ENCODE peak calls at places on chromosomes 5 and 9, in nine cellular contexts. C is astrocyte of the spinal cord; N is RWPE1; B is suprapubic skin; T is foreskin keratinocyte; J is cardiac muscle cell; E is CD8-positive, alpha-beta T cell; H is Calu3; Q is breast epithelium. U is an unnamed sample.

GRCh38 chr5:132260714-132261615 is 3.5 kb downstream of the PDLIM4 start:
- DNase-seq in C (peak; percentile 95), N (peak; percentile 53), B (peak; percentile 74), T (no peak), J (no peak), E (no peak), H (peak; percentile 81), Q (peak; percentile 86), U (no peak)

GRCh38 chr5:26329562-26330189 is 708.7 kb downstream of the CDH9 start:
- DNase-seq in C (peak; percentile 28), N (peak; percentile 48), B (no peak), T (no peak), J (peak; percentile 37), E (no peak), H (no peak), Q (no peak), U (no peak)

GRCh38 chr9:94212091-94212490 is 47.0 kb upstream of the ZNF169 start:
- DNase-seq in C (peak; percentile 18), N (no peak), B (no peak), T (no peak), J (no peak), E (no peak), H (no peak), Q (no peak), U (no peak)

GRCh38 chr9:122379340-122379739 is 8.5 kb downstream of the PTGS1 start:
- DNase-seq in C (no peak), N (no peak), B (no peak), T (no peak), J (no peak), E (no peak), H (no peak), Q (no peak), U (peak; percentile 12)

GRCh38 chr5:166509085-166509484 is 1782.4 kb upstream of the WWC1 start:
- DNase-seq in C (peak; percentile 18), N (peak; percentile 30), B (no peak), T (no peak), J (peak; percentile 85), E (no peak), H (no peak), Q (no peak), U (no peak)

GRCh38 chr5:111945535-111945934 is 188.5 kb upstream of the NREP start:
- DNase-seq in C (peak; percentile 27), N (no peak), B (no peak), T (no peak), J (no peak), E (no peak), H (no peak), Q (no peak), U (no peak)

GRCh38 chr5:132008961-132009680 is 2.3 kb downstream of the ACSL6 start:
- DNase-seq in C (no peak), N (peak; percentile 62), B (peak; percentile 64), T (peak; percentile 79), J (no peak), E (no peak), H (no peak), Q (no peak), U (peak; percentile 69)

GRCh38 chr5:61582421-61582820 is 250.4 kb downstream of the ZSWIM6 start:
- DNase-seq in C (no peak), N (no peak), B (no peak), T (no peak), J (no peak), E (no peak), H (no peak), Q (no peak), U (no peak)

GRCh38 chr9:69444021-69444420 is 119.0 kb downstream of the ENTREP1 start:
- DNase-seq in C (peak; percentile 38), N (no peak), B (no peak), T (no peak), J (no peak), E (no peak), H (no peak), Q (no peak), U (no peak)

GRCh38 chr5:178069909-178070308 is 43.4 kb upstream of the N4BP3 start:
- DNase-seq in C (no peak), N (no peak), B (no peak), T (no peak), J (peak; percentile 58), E (peak; percentile 15), H (peak; percentile 67), Q (no peak), U (no peak)

GRCh38 chr9:2461886-2462285 is 159.7 kb upstream of the VLDLR start:
- DNase-seq in C (peak; percentile 65), N (no peak), B (no peak), T (no peak), J (no peak), E (no peak), H (no peak), Q (no peak), U (no peak)

GRCh38 chr9:125635888-125636287 is 71.1 kb downstream of the MAPKAP1 start:
- DNase-seq in C (no peak), N (no peak), B (no peak), T (no peak), J (peak; percentile 42), E (no peak), H (no peak), Q (no peak), U (no peak)

GRCh38 chr5:14781106-14781505 is 90.5 kb downstream of the ANKH start:
- DNase-seq in C (no peak), N (no peak), B (no peak), T (no peak), J (no peak), E (no peak), H (no peak), Q (no peak), U (no peak)

GRCh38 chr5:59562756-59563389 is 330.7 kb downstream of the PDE4D start:
- DNase-seq in C (peak; percentile 74), N (peak; percentile 21), B (no peak), T (peak; percentile 48), J (peak; percentile 54), E (peak; percentile 2), H (peak; percentile 81), Q (peak; percentile 62), U (no peak)

GRCh38 chr5:55593115-55593472 is 58.3 kb upstream of the PLPP1 start:
- DNase-seq in C (no peak), N (peak; percentile 91), B (no peak), T (peak; percentile 71), J (no peak), E (no peak), H (no peak), Q (peak; percentile 60), U (no peak)

GRCh38 chr5:160269017-160269416 is 39.7 kb downstream of the FABP6 start:
- DNase-seq in C (peak; percentile 70), N (peak; percentile 53), B (peak; percentile 91), T (no peak), J (no peak), E (no peak), H (peak; percentile 29), Q (peak; percentile 95), U (peak; percentile 96)

GRCh38 chr5:65102826-65103673 is 334.3 kb downstream of the CWC27 start:
- DNase-seq in C (peak; percentile 74), N (peak; percentile 60), B (no peak), T (no peak), J (no peak), E (peak; percentile 37), H (peak; percentile 71), Q (peak; percentile 36), U (peak; percentile 25)
- TF ChIP-seq CTCF in C (peak; percentile 23), N (peak; percentile 53), B (no peak), T (peak; percentile 25), J (peak; percentile 28), E (no peak), H (peak; percentile 29), Q (no peak), U (no peak)

GRCh38 chr9:70578720-70579119 is 164.3 kb upstream of the KLF9 start:
- DNase-seq in C (no peak), N (no peak), B (no peak), T (no peak), J (no peak), E (no peak), H (no peak), Q (no peak), U (no peak)
- TF ChIP-seq CTCF in C (no peak), N (no peak), B (no peak), T (no peak), J (no peak), E (no peak), H (no peak), Q (no peak), U (no peak)

GRCh38 chr9:135973276-135974219 is 12.4 kb upstream of the UBAC1 start:
- DNase-seq in C (no peak), N (no peak), B (no peak), T (no peak), J (no peak), E (no peak), H (no peak), Q (no peak), U (peak; percentile 44)

GRCh38 chr9:135974220-135974573 is 13.0 kb upstream of the UBAC1 start:
- DNase-seq in C (no peak), N (no peak), B (no peak), T (no peak), J (no peak), E (no peak), H (no peak), Q (no peak), U (no peak)

GRCh38 chr9:135976944-135977343 is 15.8 kb upstream of the UBAC1 start:
- DNase-seq in C (no peak), N (no peak), B (no peak), T (no peak), J (no peak), E (no peak), H (no peak), Q (no peak), U (no peak)

GRCh38 chr9:135976531-135976930 is 15.4 kb upstream of the UBAC1 start:
- DNase-seq in C (no peak), N (no peak), B (no peak), T (no peak), J (no peak), E (no peak), H (no peak), Q (no peak), U (no peak)

DNA sequence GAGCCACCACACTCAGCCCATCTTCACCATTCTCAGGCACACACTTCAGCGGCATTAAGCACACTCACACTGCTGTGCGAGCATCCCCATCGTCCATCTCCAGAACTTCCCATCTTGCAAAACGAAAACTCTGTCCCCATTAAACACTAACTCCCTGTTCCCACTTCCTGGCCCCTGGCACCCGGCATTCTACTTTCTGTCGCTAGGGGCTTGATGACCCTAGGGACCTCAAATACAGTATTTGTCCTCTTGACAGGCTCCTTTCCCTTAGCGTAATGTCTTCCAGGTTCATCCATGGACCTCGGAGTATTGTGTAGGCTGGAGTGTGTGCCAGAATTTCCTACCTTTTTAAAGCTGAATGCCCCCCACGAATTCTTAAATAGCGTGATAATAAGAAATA is 14.7 kb upstream of the UBAC1 start:
- DNase-seq in C (no peak), N (no peak), B (no peak), T (no peak), J (no peak), E (no peak), H (no peak), Q (no peak), U (no peak)
- TF ChIP-seq CTCF in C (no peak), N (no peak), B (no peak), T (no peak), J (no peak), E (no peak), H (no peak), Q (no peak), U (no peak)

GRCh38 chr5:116291271-116291670 is 206.4 kb downstream of the COMMD10 start:
- DNase-seq in C (peak; percentile 23), N (no peak), B (no peak), T (no peak), J (no peak), E (no peak), H (no peak), Q (no peak), U (no peak)

GRCh38 chr5:116288524-116288923 is 203.7 kb downstream of the COMMD10 start:
- DNase-seq in C (no peak), N (no peak), B (no peak), T (no peak), J (no peak), E (no peak), H (no peak), Q (no peak), U (no peak)

GRCh38 chr5:116289276-116289675 is 204.5 kb downstream of the COMMD10 start:
- DNase-seq in C (no peak), N (no peak), B (no peak), T (no peak), J (no peak), E (no peak), H (peak; percentile 15), Q (no peak), U (no peak)
- TF ChIP-seq CTCF in C (peak; percentile 16), N (no peak), B (no peak), T (peak; percentile 24), J (no peak), E (no peak), H (peak; percentile 39), Q (no peak), U (no peak)